ENCODE peak calls at places on chromosomes 12 and 14, in ten cellular contexts. W is neural progenitor cell, M is upper lobe of left lung, C is A673, I is hepatocyte, H is cardiac muscle cell, N is breast epithelium, L is kidney, V is Panc1, Q is iPS DF 6.9. X is an unnamed sample.
A peak's percentile ranks its signal among the peaks of the same experiment; 100 is the strongest.

GRCh38 chr12:8914716-8915526 is 612 bp downstream of the PHC1 start:
- DNase-seq in W (peak; percentile 80), M (peak; percentile 87), C (peak; percentile 34), I (peak; percentile 76), H (peak; percentile 64), N (peak; percentile 40), L (peak; percentile 87), V (no peak), Q (no peak), X (peak; percentile 70)

GRCh38 chr12:108856428-108857157 is 790 bp downstream of the SSH1 start:
- DNase-seq in W (peak; percentile 50), M (peak; percentile 66), C (peak; percentile 50), I (peak; percentile 76), H (peak; percentile 71), N (no peak), L (peak; percentile 91), V (no peak), Q (no peak), X (no peak)

GRCh38 chr14:42224053-42224888 is 617.6 kb downstream of the LRFN5 start:
- DNase-seq in W (peak; percentile 81), M (no peak), C (peak; percentile 87), I (peak; percentile 80), H (peak; percentile 78), N (no peak), L (no peak), V (no peak), Q (peak; percentile 37), X (peak; percentile 77)

GRCh38 chr14:97164014-97164413 is 366.8 kb downstream of the VRK1 start:
- DNase-seq in W (no peak), M (no peak), C (peak; percentile 84), I (no peak), H (no peak), N (no peak), L (no peak), V (no peak), Q (no peak), X (no peak)

GRCh38 chr12:27674989-27675388 is 21.3 kb upstream of the REP15 start:
- DNase-seq in W (no peak), M (no peak), C (no peak), I (no peak), H (no peak), N (no peak), L (no peak), V (no peak), Q (no peak), X (no peak)

GRCh38 chr14:93780811-93781210 is 7.5 kb downstream of the PRIMA1 start:
- DNase-seq in W (no peak), M (no peak), C (no peak), I (no peak), H (no peak), N (no peak), L (no peak), V (no peak), Q (no peak), X (no peak)

GRCh38 chr12:119229837-119230236 is 51.1 kb downstream of the HSPB8 start:
- DNase-seq in W (peak; percentile 84), M (no peak), C (peak; percentile 59), I (peak; percentile 69), H (peak; percentile 67), N (no peak), L (no peak), V (no peak), Q (peak; percentile 61), X (peak; percentile 72)

GRCh38 chr12:108768591-108769500 is 37.5 kb upstream of the CORO1C start:
- DNase-seq in W (peak; percentile 69), M (peak; percentile 87), C (peak; percentile 39), I (peak; percentile 75), H (no peak), N (no peak), L (peak; percentile 81), V (no peak), Q (no peak), X (no peak)

GRCh38 chr12:29816869-29817730 is 33.4 kb upstream of the TMTC1 start:
- DNase-seq in W (no peak), M (no peak), C (no peak), I (peak; percentile 19), H (no peak), N (no peak), L (no peak), V (no peak), Q (no peak), X (no peak)

GRCh38 chr12:9634177-9634803 is 26.6 kb upstream of the KLRB1 start:
- DNase-seq in W (peak; percentile 57), M (no peak), C (peak; percentile 52), I (peak; percentile 64), H (peak; percentile 66), N (peak; percentile 47), L (no peak), V (no peak), Q (peak; percentile 43), X (peak; percentile 30)

GRCh38 chr12:8823565-8824300 is 1.3 kb downstream of the A2ML1 start:
- DNase-seq in W (peak; percentile 85), M (no peak), C (peak; percentile 43), I (peak; percentile 39), H (peak; percentile 46), N (no peak), L (no peak), V (no peak), Q (peak; percentile 84), X (peak; percentile 79)

GRCh38 chr14:65703996-65704395 is 291.5 kb downstream of the FUT8 start:
- DNase-seq in W (no peak), M (no peak), C (no peak), I (no peak), H (peak; percentile 17), N (no peak), L (no peak), V (no peak), Q (no peak), X (no peak)

GRCh38 chr14:43595373-43595772 is 911.7 kb downstream of the FSCB start:
- DNase-seq in W (peak; percentile 53), M (no peak), C (no peak), I (no peak), H (no peak), N (no peak), L (no peak), V (no peak), Q (no peak), X (no peak)

GRCh38 chr12:87756111-87756510 is 273.1 kb downstream of the C12orf50 start:
- DNase-seq in W (no peak), M (no peak), C (no peak), I (peak; percentile 5), H (peak; percentile 98), N (no peak), L (peak; percentile 15), V (no peak), Q (no peak), X (no peak)

GRCh38 chr12:42588981-42589464 is 523 bp downstream of the PRICKLE1 start:
- DNase-seq in W (peak; percentile 84), M (peak; percentile 87), C (peak; percentile 58), I (peak; percentile 73), H (peak; percentile 51), N (no peak), L (peak; percentile 76), V (no peak), Q (no peak), X (peak; percentile 29)

DNA sequence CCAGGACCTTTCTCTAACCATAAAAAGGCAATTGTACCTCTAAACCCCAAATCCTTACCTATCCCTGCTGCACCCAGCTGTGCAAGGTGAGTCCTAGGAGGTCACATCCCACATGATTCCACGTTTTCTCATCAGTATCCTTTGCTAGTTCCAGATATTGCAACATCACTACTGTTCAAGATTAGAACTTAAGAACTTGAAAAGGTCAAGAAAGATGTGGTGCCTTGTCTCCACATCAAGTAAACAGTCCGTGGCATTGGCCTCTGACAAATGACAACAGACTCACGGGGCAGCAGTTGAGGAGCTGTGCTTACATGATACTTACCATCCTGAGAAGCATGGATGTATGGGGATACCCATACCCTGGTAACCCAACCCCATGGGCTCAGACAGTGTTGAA is 178.8 kb upstream of the EEA1 start:
- DNase-seq in W (no peak), M (no peak), C (no peak), I (no peak), H (no peak), N (no peak), L (no peak), V (no peak), Q (no peak), X (peak; percentile 25)
- H3K4me1 ChIP-seq in W (no peaks in the 10 kb centered on the region), M (no peaks in the 10 kb centered on the region), C (peaks cover 36% of the 10 kb centered on the region), I (peaks cover 18% of the 10 kb centered on the region), H (peaks cover 35% of the 10 kb centered on the region), N (no peaks in the 10 kb centered on the region), L (peaks cover 4% of the 10 kb centered on the region), V (no peaks in the 10 kb centered on the region), Q (no peaks in the 10 kb centered on the region), X (peaks cover 9% of the 10 kb centered on the region)

GRCh38 chr14:76997257-76997970 is 31.1 kb downstream of the IRF2BPL start:
- DNase-seq in W (peak; percentile 34), M (no peak), C (no peak), I (no peak), H (peak; percentile 21), N (no peak), L (no peak), V (no peak), Q (no peak), X (no peak)

GRCh38 chr14:77002335-77002734 is 26.2 kb downstream of the IRF2BPL start:
- DNase-seq in W (no peak), M (no peak), C (no peak), I (no peak), H (no peak), N (no peak), L (no peak), V (no peak), Q (no peak), X (no peak)

GRCh38 chr14:77002889-77003288 is 25.6 kb downstream of the IRF2BPL start:
- DNase-seq in W (no peak), M (no peak), C (no peak), I (peak; percentile 16), H (no peak), N (no peak), L (no peak), V (no peak), Q (no peak), X (no peak)

GRCh38 chr14:76998777-76999366 is 29.6 kb downstream of the IRF2BPL start:
- DNase-seq in W (no peak), M (no peak), C (no peak), I (peak; percentile 78), H (no peak), N (no peak), L (no peak), V (no peak), Q (no peak), X (no peak)

GRCh38 chr14:77000340-77001235 is 27.9 kb downstream of the IRF2BPL start:
- DNase-seq in W (peak; percentile 46), M (no peak), C (peak; percentile 40), I (peak; percentile 87), H (peak; percentile 64), N (no peak), L (no peak), V (no peak), Q (no peak), X (peak; percentile 69)
- H3K4me1 ChIP-seq in W (peaks cover 24% of the 10 kb centered on the region), M (peaks cover 23% of the 10 kb centered on the region), C (peaks cover 15% of the 10 kb centered on the region), I (peaks cover 72% of the 10 kb centered on the region), H (peaks cover 28% of the 10 kb centered on the region), N (no peaks in the 10 kb centered on the region), L (peaks cover 40% of the 10 kb centered on the region), V (peaks cover 3% of the 10 kb centered on the region), Q (peaks cover 11% of the 10 kb centered on the region), X (peaks cover 2% of the 10 kb centered on the region)

GRCh38 chr12:96047621-96048211 is 12.3 kb upstream of the LTA4H start:
- DNase-seq in W (no peak), M (no peak), C (no peak), I (peak; percentile 57), H (peak; percentile 63), N (no peak), L (no peak), V (no peak), Q (no peak), X (no peak)
- H3K4me1 ChIP-seq in W (no peaks in the 10 kb centered on the region), M (peaks cover 43% of the 10 kb centered on the region), C (no peaks in the 10 kb centered on the region), I (peaks cover 10% of the 10 kb centered on the region), H (no peaks in the 10 kb centered on the region), N (no peaks in the 10 kb centered on the region), L (peaks cover 11% of the 10 kb centered on the region), V (no peaks in the 10 kb centered on the region), Q (no peaks in the 10 kb centered on the region), X (peaks cover 7% of the 10 kb centered on the region)

GRCh38 chr12:70028515-70028914 is 203.5 kb downstream of the MYRFL start:
- DNase-seq in W (no peak), M (no peak), C (no peak), I (no peak), H (no peak), N (no peak), L (no peak), V (no peak), Q (no peak), X (no peak)
- H3K4me1 ChIP-seq in W (no peaks in the 10 kb centered on the region), M (no peaks in the 10 kb centered on the region), C (peaks cover 12% of the 10 kb centered on the region), I (no peaks in the 10 kb centered on the region), H (no peaks in the 10 kb centered on the region), N (no peaks in the 10 kb centered on the region), L (no peaks in the 10 kb centered on the region), V (no peaks in the 10 kb centered on the region), Q (no peaks in the 10 kb centered on the region), X (no peaks in the 10 kb centered on the region)

X was measured in SJCRH30.